ENCODE peak calls at places on chromosomes 6 and 20, in seven cellular contexts. One of them, this sample, is unnamed.

GRCh38 chr6:39347906-39348585 is 25.5 kb upstream of the KCNK16 start:
- DNase-seq in H1: peak; percentile 97
- DNase-seq in dorsolateral prefrontal cortex: peak; percentile 87
- DNase-seq in caudate nucleus: no peak
- DNase-seq in tibial artery: peak; percentile 83
- DNase-seq in heart right ventricle: peak; percentile 63
- DNase-seq in CD4-positive, alpha-beta T cell: peak; percentile 64
- DNase-seq in this sample: peak; percentile 63

GRCh38 chr20:48734104-48734749 is 93.6 kb downstream of the PREX1 start:
- DNase-seq in H1: no peak
- DNase-seq in dorsolateral prefrontal cortex: no peak
- DNase-seq in caudate nucleus: no peak
- DNase-seq in tibial artery: no peak
- DNase-seq in heart right ventricle: no peak
- DNase-seq in CD4-positive, alpha-beta T cell: no peak
- DNase-seq in this sample: no peak

GRCh38 chr6:89984926-89985743 is 90.9 kb downstream of the GJA10 start:
- DNase-seq in H1: no peak
- DNase-seq in dorsolateral prefrontal cortex: peak; percentile 81
- DNase-seq in caudate nucleus: peak; percentile 80
- DNase-seq in tibial artery: no peak
- DNase-seq in heart right ventricle: peak; percentile 93
- DNase-seq in CD4-positive, alpha-beta T cell: no peak
- DNase-seq in this sample: peak; percentile 89

GRCh38 chr6:20633566-20634340 is 99.5 kb downstream of the CDKAL1 start:
- DNase-seq in H1: no peak
- DNase-seq in dorsolateral prefrontal cortex: no peak
- DNase-seq in caudate nucleus: no peak
- DNase-seq in tibial artery: no peak
- DNase-seq in heart right ventricle: no peak
- DNase-seq in CD4-positive, alpha-beta T cell: no peak
- DNase-seq in this sample: no peak

GRCh38 chr6:63554782-63555181 is 17.5 kb upstream of the LOC128125822 start:
- DNase-seq in H1: no peak
- DNase-seq in dorsolateral prefrontal cortex: no peak
- DNase-seq in caudate nucleus: no peak
- DNase-seq in tibial artery: no peak
- DNase-seq in heart right ventricle: no peak
- DNase-seq in CD4-positive, alpha-beta T cell: no peak
- DNase-seq in this sample: no peak

GRCh38 chr20:48189177-48189576 is 403.9 kb upstream of the SULF2 start:
- DNase-seq in H1: no peak
- DNase-seq in dorsolateral prefrontal cortex: no peak
- DNase-seq in caudate nucleus: no peak
- DNase-seq in tibial artery: no peak
- DNase-seq in heart right ventricle: no peak
- DNase-seq in CD4-positive, alpha-beta T cell: no peak
- DNase-seq in this sample: no peak

GRCh38 chr6:169986848-169987498 is 235.6 kb downstream of the ERMARD start:
- DNase-seq in H1: no peak
- DNase-seq in dorsolateral prefrontal cortex: no peak
- DNase-seq in caudate nucleus: no peak
- DNase-seq in tibial artery: peak; percentile 48
- DNase-seq in heart right ventricle: no peak
- DNase-seq in CD4-positive, alpha-beta T cell: no peak
- DNase-seq in this sample: peak; percentile 8

GRCh38 chr20:39112196-39112743 is 150.1 kb downstream of the DHX35 start:
- DNase-seq in H1: peak; percentile 73
- DNase-seq in dorsolateral prefrontal cortex: peak; percentile 55
- DNase-seq in caudate nucleus: no peak
- DNase-seq in tibial artery: no peak
- DNase-seq in heart right ventricle: peak; percentile 40
- DNase-seq in CD4-positive, alpha-beta T cell: no peak
- DNase-seq in this sample: no peak

GRCh38 chr6:79601020-79601609 is 30.0 kb upstream of the SH3BGRL2 start:
- DNase-seq in H1: no peak
- DNase-seq in dorsolateral prefrontal cortex: no peak
- DNase-seq in caudate nucleus: no peak
- DNase-seq in tibial artery: no peak
- DNase-seq in heart right ventricle: no peak
- DNase-seq in CD4-positive, alpha-beta T cell: no peak
- DNase-seq in this sample: no peak

DNA sequence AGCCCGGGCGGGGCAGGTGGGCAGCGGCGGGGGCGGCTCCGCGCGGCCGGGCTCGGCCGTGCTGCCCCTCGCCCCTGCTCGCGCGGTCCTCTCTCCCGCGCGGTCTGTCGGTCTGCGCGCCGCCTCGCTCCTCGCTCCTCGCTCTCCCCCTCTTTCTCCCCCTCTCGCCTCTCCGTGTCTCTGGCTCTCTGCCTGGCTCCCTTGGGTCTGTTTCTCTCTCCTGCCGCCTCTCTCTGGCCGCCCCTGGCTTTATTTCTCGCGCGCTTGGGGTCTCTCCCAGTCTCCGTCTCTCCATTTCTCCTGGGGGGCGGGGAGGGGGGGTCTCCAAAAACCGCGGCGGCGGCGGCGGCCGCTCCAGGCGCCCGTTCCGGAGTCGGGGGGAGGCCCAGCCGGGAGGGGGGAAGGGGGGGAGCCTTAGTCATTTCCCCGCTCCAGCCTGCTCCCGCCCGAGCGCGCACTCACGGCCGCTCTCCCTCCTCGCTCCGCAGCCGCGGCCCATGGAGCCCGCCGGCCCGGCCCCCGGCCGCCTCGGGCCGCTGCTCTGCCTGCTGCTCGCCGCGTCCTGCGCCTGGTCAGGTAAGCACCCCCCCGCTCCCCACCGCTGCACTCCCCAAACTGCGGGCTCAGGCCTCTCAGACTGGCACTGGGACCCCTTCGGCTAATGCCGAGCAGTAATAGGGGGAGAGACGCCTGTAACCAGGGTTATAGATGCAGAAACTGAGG is at the start of gene SIRPA:
- DNase-seq in H1: peak; percentile 62
- DNase-seq in dorsolateral prefrontal cortex: peak; percentile 73
- DNase-seq in caudate nucleus: peak; percentile 77
- DNase-seq in tibial artery: peak; percentile 87
- DNase-seq in heart right ventricle: peak; percentile 69
- DNase-seq in CD4-positive, alpha-beta T cell: no peak
- DNase-seq in this sample: peak; percentile 69
- H3K27ac ChIP-seq in H1: no peak within 1 kb of the TSS
- H3K27ac ChIP-seq in dorsolateral prefrontal cortex: peak within 1 kb of the TSS; percentile 95
- H3K27ac ChIP-seq in caudate nucleus: peak within 1 kb of the TSS; percentile 96
- H3K27ac ChIP-seq in tibial artery: peak within 1 kb of the TSS; percentile 97
- H3K27ac ChIP-seq in heart right ventricle: peak within 1 kb of the TSS; percentile 92
- H3K27ac ChIP-seq in CD4-positive, alpha-beta T cell: no peak within 1 kb of the TSS
- H3K27ac ChIP-seq in this sample: peak within 1 kb of the TSS; percentile 92

DNA sequence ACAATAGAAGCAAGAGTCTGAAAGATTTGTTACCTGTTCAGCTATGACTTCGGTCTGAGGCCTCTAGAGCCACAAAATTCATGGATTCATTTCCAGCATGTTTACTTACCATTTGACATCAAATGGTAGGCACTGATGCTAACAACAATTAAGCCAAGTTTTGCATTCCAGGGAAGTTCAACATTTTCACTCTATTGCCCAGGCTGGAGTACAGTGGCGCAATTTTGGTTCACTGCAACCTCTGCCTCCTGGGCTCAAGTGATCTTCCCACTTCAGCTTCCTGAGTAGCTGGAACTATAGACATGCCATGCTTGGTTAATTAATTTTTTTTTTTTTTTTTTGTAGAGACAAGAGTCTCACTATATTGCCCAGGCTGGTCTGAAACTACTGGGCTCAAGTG is 114.1 kb upstream of the SGK1 start:
- DNase-seq in H1: no peak
- DNase-seq in dorsolateral prefrontal cortex: no peak
- DNase-seq in caudate nucleus: no peak
- DNase-seq in tibial artery: no peak
- DNase-seq in heart right ventricle: no peak
- DNase-seq in CD4-positive, alpha-beta T cell: no peak
- DNase-seq in this sample: no peak
- H3K27ac ChIP-seq in H1: no peak overlapping the region
- H3K27ac ChIP-seq in dorsolateral prefrontal cortex: no peak overlapping the region
- H3K27ac ChIP-seq in caudate nucleus: no peak overlapping the region
- H3K27ac ChIP-seq in tibial artery: no peak overlapping the region
- H3K27ac ChIP-seq in heart right ventricle: no peak overlapping the region
- H3K27ac ChIP-seq in CD4-positive, alpha-beta T cell: no peak overlapping the region
- H3K27ac ChIP-seq in this sample: no peak overlapping the region

GRCh38 chr6:167579786-167580370 is 246.8 kb upstream of the AFDN start:
- DNase-seq in H1: no peak
- DNase-seq in dorsolateral prefrontal cortex: no peak
- DNase-seq in caudate nucleus: no peak
- DNase-seq in tibial artery: no peak
- DNase-seq in heart right ventricle: no peak
- DNase-seq in CD4-positive, alpha-beta T cell: no peak
- DNase-seq in this sample: no peak
- H3K27ac ChIP-seq in H1: no peak overlapping the region
- H3K27ac ChIP-seq in dorsolateral prefrontal cortex: no peak overlapping the region
- H3K27ac ChIP-seq in caudate nucleus: no peak overlapping the region
- H3K27ac ChIP-seq in tibial artery: no peak overlapping the region
- H3K27ac ChIP-seq in heart right ventricle: no peak overlapping the region
- H3K27ac ChIP-seq in CD4-positive, alpha-beta T cell: no peak overlapping the region
- H3K27ac ChIP-seq in this sample: no peak overlapping the region

GRCh38 chr6:154301086-154301625 is 55.4 kb downstream of the IPCEF1 start:
- DNase-seq in H1: no peak
- DNase-seq in dorsolateral prefrontal cortex: no peak
- DNase-seq in caudate nucleus: no peak
- DNase-seq in tibial artery: no peak
- DNase-seq in heart right ventricle: no peak
- DNase-seq in CD4-positive, alpha-beta T cell: no peak
- DNase-seq in this sample: no peak
- H3K27ac ChIP-seq in H1: no peak overlapping the region
- H3K27ac ChIP-seq in dorsolateral prefrontal cortex: no peak overlapping the region
- H3K27ac ChIP-seq in caudate nucleus: no peak overlapping the region
- H3K27ac ChIP-seq in tibial artery: no peak overlapping the region
- H3K27ac ChIP-seq in heart right ventricle: no peak overlapping the region
- H3K27ac ChIP-seq in CD4-positive, alpha-beta T cell: no peak overlapping the region
- H3K27ac ChIP-seq in this sample: peak overlapping the region; percentile 44

DNA sequence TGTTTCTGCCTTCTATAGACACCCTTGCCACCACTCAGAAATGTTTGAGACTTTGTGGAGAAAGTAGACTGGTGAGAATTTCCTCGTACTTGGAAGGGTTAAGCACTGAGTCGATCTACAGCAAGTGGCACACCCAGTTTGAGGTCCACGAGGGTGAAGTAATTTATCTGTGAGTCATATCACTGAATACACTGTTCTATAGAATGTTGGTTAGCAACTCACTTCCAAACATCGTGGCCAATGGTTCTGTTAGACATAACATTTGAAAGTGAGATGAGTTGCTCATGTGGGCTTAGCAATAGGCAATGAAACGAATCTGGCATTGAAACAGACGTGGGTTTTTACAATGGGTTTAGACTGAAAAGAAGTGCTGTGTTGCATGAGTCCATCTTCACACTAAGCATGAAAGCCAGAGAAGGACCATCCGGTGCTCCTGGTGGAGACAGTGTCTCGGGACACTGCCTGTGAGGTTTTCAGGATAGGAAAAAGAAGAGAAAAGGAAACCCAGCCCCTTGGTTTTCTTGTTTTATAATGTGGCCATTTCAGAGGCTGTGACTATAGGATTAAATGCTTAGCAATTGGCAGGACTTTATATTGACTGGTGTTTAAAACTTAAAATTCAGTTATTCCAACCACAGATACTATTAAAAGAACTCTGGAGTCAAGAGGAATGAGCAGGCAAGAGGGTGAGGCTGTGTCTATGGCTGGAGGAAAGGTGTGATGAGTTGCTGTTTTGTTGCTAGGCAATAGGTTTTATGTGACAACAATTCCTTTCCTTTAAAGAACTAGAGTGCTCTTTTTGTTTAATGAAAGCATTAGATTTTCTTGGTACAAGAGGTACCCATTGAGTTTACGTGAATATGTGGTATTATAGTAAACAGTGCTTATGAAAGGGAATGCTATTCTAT is 31.0 kb upstream of the EZR start:
- DNase-seq in H1: no peak
- DNase-seq in dorsolateral prefrontal cortex: no peak
- DNase-seq in caudate nucleus: no peak
- DNase-seq in tibial artery: no peak
- DNase-seq in heart right ventricle: no peak
- DNase-seq in CD4-positive, alpha-beta T cell: no peak
- DNase-seq in this sample: no peak
- H3K27ac ChIP-seq in H1: no peak overlapping the region
- H3K27ac ChIP-seq in dorsolateral prefrontal cortex: no peak overlapping the region
- H3K27ac ChIP-seq in caudate nucleus: no peak overlapping the region
- H3K27ac ChIP-seq in tibial artery: no peak overlapping the region
- H3K27ac ChIP-seq in heart right ventricle: no peak overlapping the region
- H3K27ac ChIP-seq in CD4-positive, alpha-beta T cell: peak overlapping the region; percentile 59
- H3K27ac ChIP-seq in this sample: peak overlapping the region; percentile 39

GRCh38 chr6:21828689-21829088 is 235.1 kb downstream of the SOX4 start:
- DNase-seq in H1: no peak
- DNase-seq in dorsolateral prefrontal cortex: no peak
- DNase-seq in caudate nucleus: no peak
- DNase-seq in tibial artery: no peak
- DNase-seq in heart right ventricle: no peak
- DNase-seq in CD4-positive, alpha-beta T cell: no peak
- DNase-seq in this sample: no peak
- H3K27ac ChIP-seq in H1: no peak overlapping the region
- H3K27ac ChIP-seq in dorsolateral prefrontal cortex: no peak overlapping the region
- H3K27ac ChIP-seq in caudate nucleus: no peak overlapping the region
- H3K27ac ChIP-seq in tibial artery: no peak overlapping the region
- H3K27ac ChIP-seq in heart right ventricle: no peak overlapping the region
- H3K27ac ChIP-seq in CD4-positive, alpha-beta T cell: no peak overlapping the region
- H3K27ac ChIP-seq in this sample: no peak overlapping the region

DNA sequence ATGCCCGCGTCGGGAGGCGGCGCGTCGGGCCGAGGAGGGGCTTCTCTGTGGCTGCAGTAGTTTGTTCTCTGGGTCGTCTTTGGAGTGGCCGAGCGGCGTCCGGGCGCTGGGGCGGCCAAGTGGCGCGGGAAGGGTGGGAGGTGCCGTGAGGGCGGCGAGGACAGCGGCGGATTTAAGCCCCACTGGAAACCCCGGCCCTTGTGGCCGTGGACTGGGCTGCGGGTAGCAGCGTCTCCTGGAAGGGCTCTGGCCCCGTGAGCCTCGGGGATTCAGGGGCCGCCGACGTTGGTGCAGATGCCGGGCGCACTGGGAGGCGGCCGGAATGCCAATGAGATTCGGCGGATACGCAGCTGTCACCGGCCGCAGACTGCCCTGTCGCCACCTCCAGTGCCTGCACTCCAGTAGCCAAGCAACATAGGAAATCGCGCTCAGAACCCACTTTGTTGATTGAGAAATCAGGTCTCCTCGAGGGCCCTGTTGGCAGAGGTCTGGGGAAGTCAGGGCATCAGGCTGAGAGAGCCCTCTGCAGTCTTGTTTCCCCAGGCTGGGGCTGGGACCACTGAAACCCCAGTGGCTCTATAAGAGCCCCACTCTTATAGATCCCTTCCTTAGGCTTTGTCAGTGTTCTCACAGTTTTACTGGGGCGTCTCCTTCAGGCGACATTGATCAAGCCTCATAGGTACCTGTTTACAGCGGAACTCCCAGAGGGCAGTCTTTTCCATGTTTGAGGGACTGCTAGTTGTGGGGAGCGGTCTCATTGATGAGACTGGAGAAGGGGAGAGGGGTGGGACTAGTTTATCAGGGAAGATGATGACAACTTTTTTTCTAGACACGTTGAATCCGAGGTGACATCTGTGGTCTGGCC is 642 bp downstream of the GZF1 start:
- DNase-seq in H1: no peak
- DNase-seq in dorsolateral prefrontal cortex: no peak
- DNase-seq in caudate nucleus: no peak
- DNase-seq in tibial artery: peak; percentile 76
- DNase-seq in heart right ventricle: peak; percentile 34
- DNase-seq in CD4-positive, alpha-beta T cell: no peak
- DNase-seq in this sample: peak; percentile 51
- H3K27ac ChIP-seq in H1: peak overlapping the region; percentile 55
- H3K27ac ChIP-seq in dorsolateral prefrontal cortex: peak overlapping the region; percentile 100
- H3K27ac ChIP-seq in caudate nucleus: peak overlapping the region; percentile 79
- H3K27ac ChIP-seq in tibial artery: peak overlapping the region; percentile 95
- H3K27ac ChIP-seq in heart right ventricle: peak overlapping the region; percentile 100
- H3K27ac ChIP-seq in CD4-positive, alpha-beta T cell: peak overlapping the region; percentile 95
- H3K27ac ChIP-seq in this sample: peak overlapping the region; percentile 100

GRCh38 chr6:159044899-159045727 is at the start of gene TAGAP:
- DNase-seq in H1: no peak
- DNase-seq in dorsolateral prefrontal cortex: peak; percentile 46
- DNase-seq in caudate nucleus: no peak
- DNase-seq in tibial artery: peak; percentile 75
- DNase-seq in heart right ventricle: peak; percentile 55
- DNase-seq in CD4-positive, alpha-beta T cell: peak; percentile 76
- DNase-seq in this sample: peak; percentile 52
- H3K27ac ChIP-seq in H1: no peak within 1 kb of the TSS
- H3K27ac ChIP-seq in dorsolateral prefrontal cortex: peak within 1 kb of the TSS; percentile 2
- H3K27ac ChIP-seq in caudate nucleus: peak within 1 kb of the TSS; percentile 60
- H3K27ac ChIP-seq in tibial artery: no peak within 1 kb of the TSS
- H3K27ac ChIP-seq in heart right ventricle: peak within 1 kb of the TSS; percentile 17
- H3K27ac ChIP-seq in CD4-positive, alpha-beta T cell: peak within 1 kb of the TSS; percentile 81
- H3K27ac ChIP-seq in this sample: peak within 1 kb of the TSS; percentile 34

This sample was measured in left ventricle myocardium inferior.